ENCODE peak calls at places on chromosome 6, in seven cellular contexts. H, I, D, V, B, J and K are unnamed samples.

GRCh38 chr6:134491473-134491872 is 173.6 kb upstream of the SGK1 start:
- DNase-seq in B (no peak), H (no peak), I (no peak), D (peak), V (no peak), J (no peak), K (no peak)

GRCh38 chr6:46985943-46986342 is 56.2 kb downstream of the ADGRF1 start:
- DNase-seq in D (peak), J (no peak), V (no peak), B (no peak), I (no peak), H (no peak), K (no peak)

GRCh38 chr6:152952866-152953509 is 29.9 kb downstream of the FBXO5 start:
- DNase-seq in D (no peak), H (no peak), I (no peak), V (no peak), B (no peak), J (no peak), K (peak)

GRCh38 chr6:170045981-170046667 is 244.8 kb downstream of the DLL1 start:
- DNase-seq in J (no peak), B (no peak), H (no peak), I (no peak), D (no peak), V (no peak), K (no peak)

GRCh38 chr6:154432533-154433476 is 76.2 kb upstream of the IPCEF1 start:
- DNase-seq in J (no peak), I (no peak), D (no peak), V (no peak), B (no peak), H (no peak), K (no peak)

GRCh38 chr6:17305219-17306001 is 24.2 kb downstream of the RBM24 start:
- DNase-seq in B (no peak), V (no peak), D (no peak), H (no peak), J (no peak), I (no peak), K (no peak)

GRCh38 chr6:56144538-56145324 is 102.6 kb downstream of the COL21A1 start:
- DNase-seq in D (no peak), H (no peak), V (no peak), B (no peak), J (no peak), I (no peak), K (no peak)

GRCh38 chr6:63452117-63452516 is 120.2 kb upstream of the LOC128125822 start:
- DNase-seq in V (no peak), D (peak), I (no peak), J (no peak), B (no peak), H (no peak), K (no peak)

GRCh38 chr6:30357678-30358339 is 12.9 kb downstream of the RPP21 start:
- DNase-seq in D (peak), I (peak), V (no peak), B (peak), J (peak), H (peak), K (peak)

GRCh38 chr6:136487746-136488145 is 62.5 kb downstream of the MAP7 start:
- DNase-seq in B (no peak), I (no peak), J (no peak), V (no peak), H (no peak), D (no peak), K (no peak)

GRCh38 chr6:4586469-4586859 is 189.7 kb upstream of the CDYL start:
- DNase-seq in J (no peak), B (no peak), H (no peak), I (no peak), V (no peak), D (no peak), K (no peak)

GRCh38 chr6:127111526-127111925 is 6.9 kb upstream of the RSPO3 start:
- DNase-seq in H (no peak), J (no peak), D (no peak), V (no peak), I (no peak), B (no peak), K (no peak)

GRCh38 chr6:31888281-31889258 is 8.9 kb downstream of the EHMT2 start:
- DNase-seq in B (peak), I (peak), D (no peak), J (peak), H (peak), V (peak), K (peak)

GRCh38 chr6:157453978-157454377 is 73.0 kb downstream of the ZDHHC14 start:
- DNase-seq in J (no peak), D (no peak), I (no peak), B (no peak), V (no peak), H (no peak), K (no peak)

GRCh38 chr6:18692920-18693319 is 305.8 kb downstream of the RNF144B start:
- DNase-seq in B (no peak), J (no peak), D (no peak), I (no peak), H (no peak), V (no peak), K (no peak)

GRCh38 chr6:160202411-160202810 is 56.2 kb downstream of the SLC22A2 start:
- DNase-seq in V (no peak), H (no peak), B (no peak), I (no peak), J (no peak), D (no peak), K (no peak)